ENCODE peak calls at places on chromosomes 12 and 14, in ten cellular contexts. U, E, O, A, L, F, C, P, J and V are unnamed samples.

GRCh38 chr12:50132505-50133135 is 20.6 kb downstream of the COX14 start:
- DNase-seq in C (no peak), L (peak), A (peak), J (peak), O (no peak), P (no peak), F (no peak), U (no peak), E (peak), V (no peak)

GRCh38 chr14:71271166-71271945 is 364.1 kb downstream of the PCNX1 start:
- DNase-seq in E (no peak), F (no peak), U (no peak), A (no peak), O (no peak), P (no peak), J (no peak), L (no peak), C (no peak), V (no peak)

GRCh38 chr12:103548622-103549601 is 38.2 kb upstream of the STAB2 start:
- DNase-seq in C (peak), O (peak), J (peak), F (peak), E (peak), L (peak), P (peak), A (peak), U (peak), V (peak)

GRCh38 chr12:29552994-29553748 is 55.7 kb upstream of the OVCH1 start:
- DNase-seq in F (no peak), C (no peak), A (peak), P (no peak), E (no peak), J (no peak), L (no peak), O (no peak), U (no peak), V (no peak)

GRCh38 chr12:110699591-110700445 is 10.9 kb upstream of the HVCN1 start:
- DNase-seq in U (no peak), L (no peak), O (no peak), P (no peak), E (no peak), A (peak), J (no peak), C (no peak), F (no peak), V (no peak)

GRCh38 chr12:69688021-69688420 is 11.1 kb downstream of the BEST3 start:
- DNase-seq in P (no peak), J (no peak), C (no peak), L (peak), U (no peak), F (no peak), E (peak), A (no peak), O (no peak), V (no peak)

GRCh38 chr12:109255377-109255776 is 53.7 kb downstream of the FOXN4 start:
- DNase-seq in A (peak), L (no peak), P (no peak), C (no peak), U (no peak), F (no peak), O (no peak), J (peak), E (no peak), V (no peak)

GRCh38 chr14:45181329-45181728 is 45.6 kb downstream of the FANCM start:
- DNase-seq in C (no peak), U (no peak), E (no peak), L (peak), P (no peak), A (no peak), J (no peak), O (no peak), F (no peak), V (no peak)

GRCh38 chr12:116539905-116540482 is 19.2 kb upstream of the MAP1LC3B2 start:
- DNase-seq in U (no peak), J (peak), O (no peak), E (peak), C (no peak), A (no peak), P (no peak), F (peak), L (peak), V (peak)

GRCh38 chr12:100460702-100461101 is 13.0 kb upstream of the NR1H4 start:
- DNase-seq in U (no peak), O (no peak), L (no peak), E (no peak), J (no peak), C (no peak), A (no peak), F (peak), P (no peak), V (no peak)

GRCh38 chr14:24376448-24377070 is 8.6 kb downstream of the NFATC4 start:
- DNase-seq in U (no peak), P (no peak), E (no peak), L (no peak), O (no peak), F (no peak), J (no peak), A (no peak), C (no peak), V (no peak)

GRCh38 chr12:43288666-43289065 is 263.3 kb downstream of the ADAMTS20 start:
- DNase-seq in E (no peak), U (no peak), A (no peak), C (no peak), O (no peak), F (no peak), P (no peak), L (no peak), J (no peak), V (no peak)

GRCh38 chr12:110282956-110283817 is 2.1 kb downstream of the ATP2A2 start:
- DNase-seq in J (no peak), C (no peak), E (no peak), P (no peak), U (peak), O (no peak), L (no peak), A (no peak), F (no peak), V (no peak)

GRCh38 chr14:31449971-31450610 is 7.2 kb downstream of the DTD2 start:
- DNase-seq in L (peak), P (no peak), J (peak), A (peak), F (no peak), E (peak), O (no peak), U (no peak), C (no peak), V (no peak)

GRCh38 chr12:119020377-119021360 is 39.3 kb downstream of the SRRM4 start:
- DNase-seq in L (no peak), U (no peak), P (peak), J (no peak), F (no peak), E (no peak), C (no peak), A (peak), O (peak), V (no peak)

GRCh38 chr14:35393826-35394225 is 10.7 kb downstream of the NFKBIA start:
- DNase-seq in F (no peak), E (no peak), O (no peak), U (no peak), J (no peak), L (no peak), A (peak), C (no peak), P (no peak), V (no peak)

GRCh38 chr14:75597149-75597548 is 18.7 kb downstream of the FLVCR2 start:
- DNase-seq in P (no peak), O (no peak), F (no peak), E (no peak), A (no peak), C (no peak), J (no peak), U (no peak), L (no peak), V (no peak)

GRCh38 chr12:2642176-2642892 is 152.4 kb upstream of the FKBP4 start:
- DNase-seq in P (no peak), L (no peak), E (no peak), A (no peak), F (no peak), U (no peak), C (no peak), J (no peak), O (no peak), V (no peak)

GRCh38 chr14:102654298-102654697 is 61.8 kb downstream of the RCOR1 start:
- DNase-seq in O (peak), L (no peak), F (no peak), U (no peak), E (peak), P (peak), J (no peak), A (no peak), C (no peak), V (no peak)

GRCh38 chr12:114209852-114210251 is 196.1 kb downstream of the TBX5 start:
- DNase-seq in O (no peak), J (no peak), C (no peak), E (no peak), U (no peak), L (no peak), F (no peak), A (no peak), P (no peak), V (no peak)

GRCh38 chr12:93025145-93026103 is 96.3 kb upstream of the EEA1 start:
- DNase-seq in F (no peak), O (no peak), E (peak), U (no peak), A (peak), C (no peak), J (peak), L (peak), P (no peak), V (no peak)

GRCh38 chr14:47626151-47627035 is 49.0 kb downstream of the MDGA2 start:
- DNase-seq in E (no peak), L (no peak), O (no peak), J (no peak), U (no peak), A (no peak), P (no peak), C (no peak), F (no peak), V (peak)

GRCh38 chr14:24339284-24340151 is at the start of gene RIPK3:
- DNase-seq in O (peak), P (peak), L (no peak), E (no peak), C (peak), F (no peak), J (no peak), A (no peak), U (no peak), V (peak)

GRCh38 chr12:117147639-117148038 is 42.6 kb downstream of the FBXO21 start:
- DNase-seq in A (no peak), J (no peak), E (no peak), O (no peak), U (no peak), P (no peak), L (no peak), F (no peak), C (no peak), V (no peak)

GRCh38 chr14:68695871-68696665 is 96.8 kb downstream of the ZFP36L1 start:
- DNase-seq in C (no peak), L (no peak), O (no peak), A (no peak), U (no peak), J (no peak), E (no peak), P (no peak), F (no peak), V (peak)

GRCh38 chr12:67274186-67274585 is 5.0 kb downstream of the CAND1 start:
- DNase-seq in U (no peak), A (peak), C (no peak), F (no peak), P (no peak), J (no peak), L (no peak), O (no peak), E (no peak), V (no peak)

GRCh38 chr12:130526813-130527212 is 189.1 kb downstream of the PIWIL1 start:
- DNase-seq in P (peak), U (no peak), J (no peak), F (no peak), E (no peak), L (no peak), O (no peak), A (no peak), C (no peak), V (no peak)

GRCh38 chr14:103706551-103707328 is 8.5 kb downstream of the XRCC3 start:
- DNase-seq in C (no peak), J (no peak), U (no peak), F (no peak), L (no peak), P (no peak), O (no peak), E (no peak), A (no peak), V (peak)